ENCODE peak calls at places on chromosomes 7 and 10, in seven cellular contexts. One of them, this sample, is unnamed.

GRCh38 chr10:131844546-131845084 is 56.2 kb upstream of the PPP2R2D start:
- DNase-seq in GM23338: no peak
- DNase-seq in mammary epithelial cell: no peak
- DNase-seq in ovary: no peak
- DNase-seq in tibial nerve: no peak
- DNase-seq in PC-3: no peak
- DNase-seq in endodermal cell: peak
- DNase-seq in this sample: no peak

GRCh38 chr7:23347682-23348180 is 48.6 kb downstream of the MALSU1 start:
- DNase-seq in mammary epithelial cell: peak
- DNase-seq in PC-3: peak
- DNase-seq in GM23338: no peak
- DNase-seq in tibial nerve: no peak
- DNase-seq in ovary: no peak
- DNase-seq in endodermal cell: no peak
- DNase-seq in this sample: no peak

GRCh38 chr7:142445019-142445686 is 187.3 kb upstream of the PRSS58 start:
- DNase-seq in ovary: no peak
- DNase-seq in endodermal cell: peak
- DNase-seq in PC-3: peak
- DNase-seq in tibial nerve: no peak
- DNase-seq in mammary epithelial cell: no peak
- DNase-seq in GM23338: peak
- DNase-seq in this sample: no peak

GRCh38 chr10:52215745-52216361 is 98.2 kb upstream of the DKK1 start:
- DNase-seq in ovary: peak
- DNase-seq in GM23338: peak
- DNase-seq in PC-3: peak
- DNase-seq in mammary epithelial cell: peak
- DNase-seq in tibial nerve: no peak
- DNase-seq in endodermal cell: peak
- DNase-seq in this sample: no peak

GRCh38 chr7:131625817-131626372 is 69.5 kb upstream of the PODXL start:
- DNase-seq in tibial nerve: no peak
- DNase-seq in ovary: no peak
- DNase-seq in mammary epithelial cell: peak
- DNase-seq in GM23338: peak
- DNase-seq in PC-3: peak
- DNase-seq in endodermal cell: peak
- DNase-seq in this sample: no peak

GRCh38 chr10:58023341-58024073 is 244.2 kb downstream of the IPMK start:
- DNase-seq in tibial nerve: no peak
- DNase-seq in mammary epithelial cell: peak
- DNase-seq in endodermal cell: no peak
- DNase-seq in ovary: no peak
- DNase-seq in GM23338: no peak
- DNase-seq in PC-3: peak
- DNase-seq in this sample: no peak

GRCh38 chr7:155375337-155376277 is 77.9 kb downstream of the INSIG1 start:
- DNase-seq in mammary epithelial cell: no peak
- DNase-seq in GM23338: peak
- DNase-seq in PC-3: peak
- DNase-seq in ovary: no peak
- DNase-seq in tibial nerve: no peak
- DNase-seq in endodermal cell: peak
- DNase-seq in this sample: no peak

GRCh38 chr10:24826022-24826421 is 102.3 kb upstream of the ARHGAP21 start:
- DNase-seq in GM23338: no peak
- DNase-seq in PC-3: peak
- DNase-seq in tibial nerve: no peak
- DNase-seq in ovary: no peak
- DNase-seq in endodermal cell: no peak
- DNase-seq in mammary epithelial cell: peak
- DNase-seq in this sample: no peak

GRCh38 chr7:139592801-139593461 is 69.4 kb downstream of the CLEC2L start:
- DNase-seq in mammary epithelial cell: no peak
- DNase-seq in GM23338: no peak
- DNase-seq in PC-3: no peak
- DNase-seq in endodermal cell: no peak
- DNase-seq in ovary: no peak
- DNase-seq in tibial nerve: no peak
- DNase-seq in this sample: no peak

GRCh38 chr10:132141526-132142395 is 45.0 kb upstream of the DPYSL4 start:
- DNase-seq in mammary epithelial cell: no peak
- DNase-seq in PC-3: no peak
- DNase-seq in tibial nerve: no peak
- DNase-seq in GM23338: no peak
- DNase-seq in endodermal cell: no peak
- DNase-seq in ovary: no peak
- DNase-seq in this sample: no peak

GRCh38 chr10:70777063-70777875 is 7.9 kb downstream of the TBATA start:
- DNase-seq in endodermal cell: peak
- DNase-seq in GM23338: no peak
- DNase-seq in tibial nerve: no peak
- DNase-seq in ovary: no peak
- DNase-seq in PC-3: no peak
- DNase-seq in mammary epithelial cell: no peak
- DNase-seq in this sample: no peak

GRCh38 chr7:44983742-44984477 is 5.1 kb upstream of the MYO1G start:
- DNase-seq in GM23338: no peak
- DNase-seq in tibial nerve: no peak
- DNase-seq in PC-3: no peak
- DNase-seq in ovary: no peak
- DNase-seq in endodermal cell: no peak
- DNase-seq in mammary epithelial cell: no peak
- DNase-seq in this sample: no peak

GRCh38 chr7:129469930-129470329 is 32.4 kb upstream of the SMKR1 start:
- DNase-seq in GM23338: peak
- DNase-seq in PC-3: no peak
- DNase-seq in ovary: no peak
- DNase-seq in mammary epithelial cell: no peak
- DNase-seq in endodermal cell: peak
- DNase-seq in tibial nerve: no peak
- DNase-seq in this sample: no peak

GRCh38 chr10:30752481-30752881 is 122.9 kb upstream of the LYZL2 start:
- DNase-seq in GM23338: no peak
- DNase-seq in ovary: no peak
- DNase-seq in endodermal cell: no peak
- DNase-seq in PC-3: no peak
- DNase-seq in tibial nerve: no peak
- DNase-seq in mammary epithelial cell: no peak
- DNase-seq in this sample: no peak

GRCh38 chr10:35502697-35503096 is 102.4 kb upstream of the GJD4 start:
- DNase-seq in PC-3: no peak
- DNase-seq in endodermal cell: no peak
- DNase-seq in tibial nerve: no peak
- DNase-seq in ovary: no peak
- DNase-seq in GM23338: no peak
- DNase-seq in mammary epithelial cell: no peak
- DNase-seq in this sample: no peak

GRCh38 chr10:8912108-8912507 is 857.6 kb downstream of the GATA3 start:
- DNase-seq in tibial nerve: no peak
- DNase-seq in mammary epithelial cell: no peak
- DNase-seq in GM23338: peak
- DNase-seq in ovary: no peak
- DNase-seq in PC-3: no peak
- DNase-seq in endodermal cell: no peak
- DNase-seq in this sample: no peak

GRCh38 chr10:112956631-112957350 is 6.7 kb downstream of the TCF7L2 start:
- DNase-seq in mammary epithelial cell: no peak
- DNase-seq in ovary: no peak
- DNase-seq in endodermal cell: no peak
- DNase-seq in tibial nerve: no peak
- DNase-seq in PC-3: no peak
- DNase-seq in GM23338: peak
- DNase-seq in this sample: no peak

DNA sequence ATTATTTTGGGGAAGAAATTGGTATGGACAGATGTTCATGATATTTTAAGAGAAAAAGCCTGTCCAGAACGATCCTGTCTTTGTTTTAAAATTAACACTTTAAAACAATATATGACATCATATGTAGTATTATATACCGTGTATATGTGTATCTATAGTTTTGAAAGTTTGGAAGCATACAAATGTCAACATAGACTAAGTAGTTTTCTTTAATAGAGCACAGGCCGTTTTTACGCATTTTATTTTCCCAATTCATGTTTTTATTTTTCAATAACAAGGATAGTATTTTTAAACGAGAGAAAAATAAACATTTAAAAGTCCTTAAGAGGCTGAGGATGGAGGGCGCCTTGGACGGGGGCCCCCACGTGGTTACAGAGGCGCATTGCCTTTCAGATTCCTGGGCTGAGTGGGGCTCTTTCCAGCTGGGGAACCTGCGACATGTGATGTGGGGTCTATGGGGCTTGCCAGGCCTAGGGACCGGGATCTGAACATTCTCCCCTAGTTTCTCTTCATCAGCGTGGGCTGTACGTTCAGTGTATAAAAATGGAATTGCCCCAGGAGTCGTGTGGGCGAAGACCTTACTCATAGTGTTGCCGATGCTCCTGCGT is 127.8 kb upstream of the ZNF746 start:
- DNase-seq in tibial nerve: peak
- DNase-seq in PC-3: peak
- DNase-seq in ovary: peak
- DNase-seq in GM23338: peak
- DNase-seq in endodermal cell: peak
- DNase-seq in mammary epithelial cell: peak
- DNase-seq in this sample: no peak
- H3K27ac ChIP-seq in tibial nerve: peak
- H3K27ac ChIP-seq in PC-3: no peak
- H3K27ac ChIP-seq in ovary: no peak
- H3K27ac ChIP-seq in GM23338: no peak
- H3K27ac ChIP-seq in endodermal cell: no peak
- H3K27ac ChIP-seq in mammary epithelial cell: no peak
- H3K27ac ChIP-seq in this sample: peak

GRCh38 chr10:4285121-4285520 is 500.1 kb upstream of the KLF6 start:
- DNase-seq in tibial nerve: no peak
- DNase-seq in endodermal cell: no peak
- DNase-seq in PC-3: no peak
- DNase-seq in mammary epithelial cell: no peak
- DNase-seq in ovary: no peak
- DNase-seq in GM23338: no peak
- DNase-seq in this sample: no peak

GRCh38 chr10:4283841-4284610 is 499.0 kb upstream of the KLF6 start:
- DNase-seq in ovary: peak
- DNase-seq in PC-3: no peak
- DNase-seq in tibial nerve: peak
- DNase-seq in endodermal cell: no peak
- DNase-seq in mammary epithelial cell: no peak
- DNase-seq in GM23338: no peak
- DNase-seq in this sample: no peak

GRCh38 chr10:4281207-4281825 is 496.3 kb upstream of the KLF6 start:
- DNase-seq in mammary epithelial cell: no peak
- DNase-seq in tibial nerve: no peak
- DNase-seq in GM23338: peak
- DNase-seq in PC-3: peak
- DNase-seq in ovary: no peak
- DNase-seq in endodermal cell: no peak
- DNase-seq in this sample: no peak

GRCh38 chr10:4280481-4281206 is 495.6 kb upstream of the KLF6 start:
- DNase-seq in mammary epithelial cell: peak
- DNase-seq in endodermal cell: no peak
- DNase-seq in tibial nerve: no peak
- DNase-seq in PC-3: peak
- DNase-seq in GM23338: no peak
- DNase-seq in ovary: no peak
- DNase-seq in this sample: no peak

GRCh38 chr10:4282496-4282895 is 497.5 kb upstream of the KLF6 start:
- DNase-seq in GM23338: no peak
- DNase-seq in mammary epithelial cell: no peak
- DNase-seq in endodermal cell: no peak
- DNase-seq in PC-3: no peak
- DNase-seq in ovary: no peak
- DNase-seq in tibial nerve: no peak
- DNase-seq in this sample: no peak
- H3K27ac ChIP-seq in GM23338: no peak
- H3K27ac ChIP-seq in mammary epithelial cell: no peak
- H3K27ac ChIP-seq in endodermal cell: no peak
- H3K27ac ChIP-seq in PC-3: no peak
- H3K27ac ChIP-seq in ovary: no peak
- H3K27ac ChIP-seq in tibial nerve: peak
- H3K27ac ChIP-seq in this sample: peak

GRCh38 chr7:133511242-133511641 is 258.4 kb downstream of the EXOC4 start:
- DNase-seq in tibial nerve: no peak
- DNase-seq in endodermal cell: no peak
- DNase-seq in PC-3: no peak
- DNase-seq in mammary epithelial cell: no peak
- DNase-seq in GM23338: no peak
- DNase-seq in ovary: no peak
- DNase-seq in this sample: no peak
- H3K27ac ChIP-seq in tibial nerve: no peak
- H3K27ac ChIP-seq in endodermal cell: no peak
- H3K27ac ChIP-seq in PC-3: no peak
- H3K27ac ChIP-seq in mammary epithelial cell: no peak
- H3K27ac ChIP-seq in GM23338: no peak
- H3K27ac ChIP-seq in ovary: no peak
- H3K27ac ChIP-seq in this sample: no peak

DNA sequence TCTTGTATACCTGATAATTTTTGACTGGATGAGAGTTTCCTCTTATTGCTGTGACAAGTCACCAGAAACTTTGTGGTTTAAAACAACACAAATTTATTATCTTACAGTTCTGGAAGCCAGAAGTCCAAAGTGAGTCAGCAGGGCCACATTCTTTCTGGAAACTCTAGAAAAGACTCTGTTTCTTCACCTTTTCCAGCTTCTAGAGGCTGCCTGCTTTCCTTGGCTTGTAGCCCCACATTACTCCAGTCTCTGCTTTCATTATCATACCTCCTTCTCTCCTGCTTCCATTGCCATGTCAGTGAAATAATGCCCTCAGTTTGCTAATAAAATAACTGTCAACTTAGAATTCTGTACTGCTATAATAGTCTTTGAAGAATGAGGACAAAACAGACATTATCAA is 65.3 kb downstream of the VCL start:
- DNase-seq in mammary epithelial cell: no peak
- DNase-seq in GM23338: no peak
- DNase-seq in ovary: no peak
- DNase-seq in tibial nerve: no peak
- DNase-seq in PC-3: peak
- DNase-seq in endodermal cell: no peak
- DNase-seq in this sample: no peak
- H3K27ac ChIP-seq in mammary epithelial cell: no peak
- H3K27ac ChIP-seq in GM23338: peak
- H3K27ac ChIP-seq in ovary: no peak
- H3K27ac ChIP-seq in tibial nerve: no peak
- H3K27ac ChIP-seq in PC-3: no peak
- H3K27ac ChIP-seq in endodermal cell: no peak
- H3K27ac ChIP-seq in this sample: no peak

This sample was measured in esophagus squamous epithelium.